ENCODE peak calls at places on chromosome 14, in ten cellular contexts. C is SHP77; X is NCI-H2029 treated with DMSO at 0.1 percent for 48 hours; U is stromal cell of bone marrow; V is iPS-NIHi11; R is effector memory CD4-positive, alpha-beta T cell; N is foreskin melanocyte; K is right cardiac atrium; P is fibroblast of lung; F is ureter. H is an unnamed sample.

GRCh38 chr14:53601409-53601808 is 355.2 kb downstream of the BMP4 start:
- DNase-seq in N (no peak), V (no peak), P (no peak), C (no peak), X (no peak), K (no peak), F (no peak), U (no peak), R (no peak), H (no peak)

GRCh38 chr14:93986972-93987371 is 10.1 kb upstream of the CCDC197 start:
- DNase-seq in X (no peak), U (no peak), R (no peak), V (peak), C (no peak), N (no peak), P (no peak), K (peak), F (no peak), H (no peak)

GRCh38 chr14:71328954-71329353 is 421.7 kb downstream of the PCNX1 start:
- DNase-seq in V (no peak), N (no peak), C (no peak), X (no peak), U (no peak), K (no peak), P (no peak), R (no peak), F (no peak), H (no peak)

GRCh38 chr14:91036741-91037469 is 23.5 kb downstream of the RPS6KA5 start:
- DNase-seq in V (no peak), F (no peak), P (no peak), R (no peak), K (no peak), U (peak), X (no peak), N (no peak), C (no peak), H (no peak)

GRCh38 chr14:68439741-68440140 is 353.1 kb downstream of the ZFP36L1 start:
- DNase-seq in K (no peak), C (no peak), U (no peak), X (no peak), R (no peak), P (no peak), F (no peak), N (no peak), V (no peak), H (no peak)

GRCh38 chr14:90903101-90903500 is 86.9 kb upstream of the TTC7B start:
- DNase-seq in X (no peak), R (peak), C (peak), N (peak), K (no peak), V (peak), U (peak), P (peak), F (peak), H (no peak)

GRCh38 chr14:53124778-53125177 is 28.3 kb downstream of the DDHD1 start:
- DNase-seq in X (no peak), V (no peak), U (no peak), F (no peak), N (no peak), K (no peak), R (no peak), P (no peak), C (no peak), H (no peak)

GRCh38 chr14:74077401-74077800 is 6.9 kb downstream of the ALDH6A1 start:
- DNase-seq in C (no peak), V (no peak), F (no peak), X (no peak), P (no peak), K (no peak), N (no peak), U (no peak), R (no peak), H (no peak)

GRCh38 chr14:62691613-62692489 is 353.4 kb downstream of the KCNH5 start:
- DNase-seq in X (peak), N (no peak), K (no peak), C (peak), P (peak), U (peak), V (no peak), F (peak), R (no peak), H (no peak)

GRCh38 chr14:72665259-72665658 is 228.6 kb downstream of the DPF3 start:
- DNase-seq in K (no peak), X (no peak), F (no peak), V (no peak), R (no peak), C (no peak), N (no peak), U (peak), P (peak), H (no peak)

GRCh38 chr14:96105921-96106441 is 66.8 kb downstream of the C14orf132 start:
- DNase-seq in F (no peak), N (no peak), C (peak), V (no peak), X (no peak), U (no peak), P (peak), K (no peak), R (no peak), H (peak)

GRCh38 chr14:68320495-68320894 is 472.4 kb downstream of the ZFP36L1 start:
- DNase-seq in X (no peak), F (no peak), K (no peak), U (no peak), R (no peak), N (no peak), P (no peak), V (no peak), C (no peak), H (no peak)

GRCh38 chr14:70905316-70905715 is 1.9 kb upstream of the PCNX1 start:
- DNase-seq in R (no peak), P (no peak), C (no peak), V (no peak), N (no peak), U (no peak), K (peak), X (no peak), F (peak), H (no peak)

GRCh38 chr14:64191756-64192155 is 102.4 kb downstream of the ESR2 start:
- DNase-seq in F (no peak), X (no peak), K (no peak), P (peak), V (no peak), C (no peak), R (no peak), U (peak), N (peak), H (no peak)

GRCh38 chr14:37145395-37145794 is 27.0 kb downstream of the SLC25A21 start:
- DNase-seq in R (no peak), P (no peak), V (no peak), C (no peak), X (no peak), F (no peak), K (no peak), U (no peak), N (peak), H (no peak)

GRCh38 chr14:88346048-88346639 is 23.1 kb upstream of the KCNK10 start:
- DNase-seq in R (no peak), X (no peak), C (no peak), K (no peak), F (no peak), U (no peak), N (peak), V (no peak), P (no peak), H (no peak)

GRCh38 chr14:92613008-92613658 is 99.6 kb downstream of the RIN3 start:
- DNase-seq in K (peak), V (peak), N (no peak), U (no peak), R (peak), X (no peak), C (peak), F (no peak), P (peak), H (no peak)

GRCh38 chr14:92348154-92348553 is 25.2 kb downstream of the SLC24A4 start:
- DNase-seq in C (peak), P (no peak), V (no peak), R (no peak), N (no peak), F (no peak), U (no peak), K (no peak), X (peak), H (no peak)

GRCh38 chr14:89458713-89459112 is 41.7 kb upstream of the FOXN3 start:
- DNase-seq in U (no peak), F (no peak), K (no peak), V (no peak), C (no peak), R (no peak), N (no peak), X (no peak), P (no peak), H (no peak)

GRCh38 chr14:103382375-103382774 is 2.8 kb upstream of the MARK3 start:
- DNase-seq in U (no peak), R (no peak), V (no peak), N (no peak), F (no peak), K (no peak), X (no peak), P (peak), C (no peak), H (no peak)

GRCh38 chr14:99389171-99389826 is 91.4 kb downstream of the SETD3 start:
- DNase-seq in C (no peak), F (no peak), V (peak), K (peak), X (no peak), P (peak), N (peak), R (peak), U (no peak), H (no peak)

GRCh38 chr14:81386379-81386778 is 13.7 kb downstream of the STON2 start:
- DNase-seq in P (no peak), U (no peak), X (no peak), F (no peak), C (no peak), N (peak), R (no peak), V (no peak), K (no peak), H (no peak)

H was measured in kidney.